ENCODE peak calls at places on chromosomes 6 and 20, in four cellular contexts. One of them, this sample, is unnamed.

GRCh38 chr20:35216541-35216940 is 9.9 kb upstream of the MMP24 start:
- DNase-seq in GM12878: no peak
- DNase-seq in WTC11: no peak
- DNase-seq in K562: no peak
- DNase-seq in this sample: no peak

GRCh38 chr6:17986656-17987575 is 519 bp downstream of the KIF13A start:
- DNase-seq in GM12878: no peak
- DNase-seq in WTC11: peak
- DNase-seq in K562: peak
- DNase-seq in this sample: peak

GRCh38 chr6:169093770-169094553 is 159.7 kb downstream of the THBS2 start:
- DNase-seq in GM12878: no peak
- DNase-seq in WTC11: no peak
- DNase-seq in K562: no peak
- DNase-seq in this sample: no peak

GRCh38 chr6:72035483-72035882 is 149.1 kb downstream of the RIMS1 start:
- DNase-seq in GM12878: no peak
- DNase-seq in WTC11: no peak
- DNase-seq in K562: no peak
- DNase-seq in this sample: no peak

GRCh38 chr20:37346526-37347346 is 796 bp downstream of the SRC start:
- DNase-seq in GM12878: no peak
- DNase-seq in WTC11: no peak
- DNase-seq in K562: no peak
- DNase-seq in this sample: no peak

GRCh38 chr6:14354919-14355572 is 237.5 kb downstream of the CD83 start:
- DNase-seq in GM12878: no peak
- DNase-seq in WTC11: no peak
- DNase-seq in K562: no peak
- DNase-seq in this sample: no peak

GRCh38 chr20:41149679-41150131 is 12.4 kb downstream of the PLCG1 start:
- DNase-seq in GM12878: no peak
- DNase-seq in WTC11: no peak
- DNase-seq in K562: peak
- DNase-seq in this sample: peak

GRCh38 chr6:158756126-158756525 is 63.0 kb downstream of the EZR start:
- DNase-seq in GM12878: no peak
- DNase-seq in WTC11: no peak
- DNase-seq in K562: no peak
- DNase-seq in this sample: no peak

GRCh38 chr6:14125346-14125745 is 7.8 kb downstream of the CD83 start:
- DNase-seq in GM12878: no peak
- DNase-seq in WTC11: no peak
- DNase-seq in K562: no peak
- DNase-seq in this sample: no peak

GRCh38 chr6:44662461-44663121 is 275.1 kb downstream of the CDC5L start:
- DNase-seq in GM12878: no peak
- DNase-seq in WTC11: peak
- DNase-seq in K562: no peak
- DNase-seq in this sample: peak

GRCh38 chr6:12386816-12387215 is 96.7 kb downstream of the EDN1 start:
- DNase-seq in GM12878: no peak
- DNase-seq in WTC11: no peak
- DNase-seq in K562: no peak
- DNase-seq in this sample: no peak

GRCh38 chr6:74991573-74992332 is 214.1 kb downstream of the COL12A1 start:
- DNase-seq in GM12878: no peak
- DNase-seq in WTC11: no peak
- DNase-seq in K562: no peak
- DNase-seq in this sample: no peak

GRCh38 chr6:17808609-17809008 is 101.9 kb upstream of the NUP153 start:
- DNase-seq in GM12878: no peak
- DNase-seq in WTC11: no peak
- DNase-seq in K562: no peak
- DNase-seq in this sample: no peak

GRCh38 chr6:52500268-52501129 is 76.4 kb downstream of the TRAM2 start:
- DNase-seq in GM12878: no peak
- DNase-seq in WTC11: no peak
- DNase-seq in K562: no peak
- DNase-seq in this sample: no peak

GRCh38 chr6:127102859-127103258 is 15.6 kb upstream of the RSPO3 start:
- DNase-seq in GM12878: no peak
- DNase-seq in WTC11: no peak
- DNase-seq in K562: no peak
- DNase-seq in this sample: no peak

GRCh38 chr6:136158971-136159370 is 91.1 kb downstream of the MTFR2 start:
- DNase-seq in GM12878: no peak
- DNase-seq in WTC11: no peak
- DNase-seq in K562: no peak
- DNase-seq in this sample: no peak

GRCh38 chr20:51553897-51554504 is 11.5 kb upstream of the NFATC2 start:
- DNase-seq in GM12878: no peak
- DNase-seq in WTC11: no peak
- DNase-seq in K562: no peak
- DNase-seq in this sample: no peak

GRCh38 chr6:36852481-36853147 is 13.4 kb upstream of the CPNE5 start:
- DNase-seq in GM12878: no peak
- DNase-seq in WTC11: no peak
- DNase-seq in K562: no peak
- DNase-seq in this sample: peak

GRCh38 chr6:73870907-73871306 is 174.9 kb downstream of the CD109 start:
- DNase-seq in GM12878: no peak
- DNase-seq in WTC11: no peak
- DNase-seq in K562: no peak
- DNase-seq in this sample: no peak

GRCh38 chr6:106512958-106513480 is 116.3 kb downstream of the RTN4IP1 start:
- DNase-seq in GM12878: no peak
- DNase-seq in WTC11: no peak
- DNase-seq in K562: no peak
- DNase-seq in this sample: no peak

GRCh38 chr20:59074456-59074855 is 31.9 kb upstream of the PRELID3B start:
- DNase-seq in GM12878: no peak
- DNase-seq in WTC11: no peak
- DNase-seq in K562: no peak
- DNase-seq in this sample: no peak

GRCh38 chr6:21022343-21023107 is 488.3 kb downstream of the CDKAL1 start:
- DNase-seq in GM12878: peak
- DNase-seq in WTC11: no peak
- DNase-seq in K562: peak
- DNase-seq in this sample: peak

GRCh38 chr6:161736341-161736740 is 462.5 kb upstream of the AGPAT4 start:
- DNase-seq in GM12878: no peak
- DNase-seq in WTC11: no peak
- DNase-seq in K562: no peak
- DNase-seq in this sample: no peak

GRCh38 chr6:157491571-157492232 is 110.7 kb downstream of the ZDHHC14 start:
- DNase-seq in GM12878: no peak
- DNase-seq in WTC11: no peak
- DNase-seq in K562: no peak
- DNase-seq in this sample: no peak

GRCh38 chr6:105900120-105900937 is 185.8 kb upstream of the PRDM1 start:
- DNase-seq in GM12878: no peak
- DNase-seq in WTC11: no peak
- DNase-seq in K562: peak
- DNase-seq in this sample: no peak

GRCh38 chr6:106309766-106310373 is 15.7 kb downstream of the ATG5 start:
- DNase-seq in GM12878: no peak
- DNase-seq in WTC11: no peak
- DNase-seq in K562: no peak
- DNase-seq in this sample: peak

GRCh38 chr6:113381957-113382356 is 475.2 kb upstream of the MARCKS start:
- DNase-seq in GM12878: peak
- DNase-seq in WTC11: no peak
- DNase-seq in K562: no peak
- DNase-seq in this sample: no peak

GRCh38 chr6:153103256-153103655 is 27.8 kb downstream of the RGS17 start:
- DNase-seq in GM12878: no peak
- DNase-seq in WTC11: no peak
- DNase-seq in K562: no peak
- DNase-seq in this sample: no peak

GRCh38 chr6:84093405-84094049 is 60.0 kb downstream of the MRAP2 start:
- DNase-seq in GM12878: no peak
- DNase-seq in WTC11: no peak
- DNase-seq in K562: no peak
- DNase-seq in this sample: no peak

GRCh38 chr20:36604952-36605308 is 649 bp upstream of the RAB5IF start:
- DNase-seq in GM12878: peak
- DNase-seq in WTC11: no peak
- DNase-seq in K562: peak
- DNase-seq in this sample: no peak

GRCh38 chr6:17865243-17865642 is 122.2 kb downstream of the KIF13A start:
- DNase-seq in GM12878: no peak
- DNase-seq in WTC11: no peak
- DNase-seq in K562: no peak
- DNase-seq in this sample: no peak

GRCh38 chr6:28648878-28649375 is 123.2 kb downstream of the GPX5 start:
- DNase-seq in GM12878: no peak
- DNase-seq in WTC11: no peak
- DNase-seq in K562: no peak
- DNase-seq in this sample: no peak

GRCh38 chr6:28655164-28655563 is 129.5 kb downstream of the GPX5 start:
- DNase-seq in GM12878: no peak
- DNase-seq in WTC11: no peak
- DNase-seq in K562: no peak
- DNase-seq in this sample: no peak

GRCh38 chr6:28653876-28654275 is 128.2 kb downstream of the GPX5 start:
- DNase-seq in GM12878: no peak
- DNase-seq in WTC11: no peak
- DNase-seq in K562: no peak
- DNase-seq in this sample: no peak

GRCh38 chr6:28648035-28648877 is 122.6 kb downstream of the GPX5 start:
- DNase-seq in GM12878: peak
- DNase-seq in WTC11: peak
- DNase-seq in K562: peak
- DNase-seq in this sample: peak

GRCh38 chr6:28651161-28651560 is 125.5 kb downstream of the GPX5 start:
- DNase-seq in GM12878: no peak
- DNase-seq in WTC11: no peak
- DNase-seq in K562: no peak
- DNase-seq in this sample: no peak
- TF ChIP-seq ETV6 in GM12878: no peak
- TF ChIP-seq ETV6 in WTC11: no peak
- TF ChIP-seq ETV6 in K562: no peak
- TF ChIP-seq ETV6 in this sample: no peak

GRCh38 chr20:1338801-1339200 is 9.9 kb upstream of the SDCBP2 start:
- DNase-seq in GM12878: no peak
- DNase-seq in WTC11: no peak
- DNase-seq in K562: no peak
- DNase-seq in this sample: no peak

GRCh38 chr20:1335961-1336698 is 7.2 kb upstream of the SDCBP2 start:
- DNase-seq in GM12878: no peak
- DNase-seq in WTC11: no peak
- DNase-seq in K562: no peak
- DNase-seq in this sample: no peak

GRCh38 chr20:1338096-1338495 is 9.2 kb upstream of the SDCBP2 start:
- DNase-seq in GM12878: no peak
- DNase-seq in WTC11: no peak
- DNase-seq in K562: no peak
- DNase-seq in this sample: no peak

GRCh38 chr20:1337441-1337840 is 8.5 kb upstream of the SDCBP2 start:
- DNase-seq in GM12878: no peak
- DNase-seq in WTC11: no peak
- DNase-seq in K562: no peak
- DNase-seq in this sample: no peak

DNA sequence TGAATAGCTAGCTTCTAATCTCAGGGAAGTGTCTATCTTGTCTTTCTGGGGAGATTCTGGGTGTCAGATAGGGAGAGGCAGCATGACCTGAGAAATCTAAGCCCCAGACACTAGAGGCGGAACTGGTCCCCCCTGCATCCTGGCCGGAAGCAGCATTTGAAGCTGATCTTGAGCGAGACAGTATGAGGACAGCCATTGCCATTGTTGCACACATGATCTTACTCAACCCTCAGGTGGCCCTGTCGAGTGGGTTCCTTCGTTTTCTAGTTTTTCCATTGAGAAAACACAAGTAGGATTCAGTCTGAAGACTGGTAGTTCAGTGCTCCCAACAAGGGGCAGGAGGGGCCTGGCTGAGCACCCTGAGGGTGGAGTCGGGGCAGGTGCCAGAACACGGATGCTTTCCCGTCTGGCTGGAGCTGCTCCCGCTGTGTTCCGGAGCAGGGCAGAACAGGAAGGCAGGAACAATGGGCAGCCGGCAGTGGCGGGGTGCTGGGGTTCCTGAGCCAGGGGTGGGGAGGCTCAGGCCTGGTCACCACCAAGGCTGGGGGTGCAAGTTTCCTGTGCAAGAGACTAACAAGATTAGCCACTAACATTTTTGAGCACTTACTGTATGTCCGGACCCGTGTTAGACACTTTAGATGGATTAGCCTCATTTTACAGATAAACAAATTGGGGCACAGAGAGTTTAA is 7.9 kb upstream of the SDCBP2 start:
- DNase-seq in GM12878: no peak
- DNase-seq in WTC11: no peak
- DNase-seq in K562: no peak
- DNase-seq in this sample: no peak
- TF ChIP-seq ETV6 in GM12878: no peak
- TF ChIP-seq ETV6 in WTC11: no peak
- TF ChIP-seq ETV6 in K562: no peak
- TF ChIP-seq ETV6 in this sample: no peak

GRCh38 chr6:22041797-22042489 is 254.9 kb downstream of the PRL start:
- DNase-seq in GM12878: no peak
- DNase-seq in WTC11: no peak
- DNase-seq in K562: no peak
- DNase-seq in this sample: no peak

GRCh38 chr6:22035690-22036089 is 261.1 kb downstream of the PRL start:
- DNase-seq in GM12878: no peak
- DNase-seq in WTC11: no peak
- DNase-seq in K562: no peak
- DNase-seq in this sample: no peak

GRCh38 chr6:22036699-22037098 is 260.1 kb downstream of the PRL start:
- DNase-seq in GM12878: no peak
- DNase-seq in WTC11: no peak
- DNase-seq in K562: no peak
- DNase-seq in this sample: no peak

GRCh38 chr6:22030730-22031619 is 265.9 kb downstream of the PRL start:
- DNase-seq in GM12878: no peak
- DNase-seq in WTC11: no peak
- DNase-seq in K562: no peak
- DNase-seq in this sample: no peak

DNA sequence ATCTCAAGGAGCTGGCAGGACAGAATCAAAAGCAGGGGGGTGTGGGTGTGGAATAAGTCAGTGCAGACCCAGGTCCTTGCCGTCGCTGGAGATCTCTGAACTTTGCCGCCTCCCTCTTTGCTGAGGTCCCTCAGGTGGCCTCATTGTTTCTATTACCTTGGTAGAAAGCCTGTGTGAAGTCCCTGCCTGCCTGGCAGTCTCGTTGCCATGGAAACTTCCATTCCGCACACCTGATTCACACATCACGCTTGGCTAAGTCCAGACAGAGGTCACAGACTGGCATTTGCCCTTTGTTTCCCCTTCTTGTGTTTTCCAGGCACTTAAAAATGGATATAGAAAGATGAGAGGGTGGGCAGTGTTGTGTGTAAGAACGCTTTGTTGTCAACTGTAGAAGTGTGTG is 260.6 kb downstream of the PRL start:
- DNase-seq in GM12878: peak
- DNase-seq in WTC11: peak
- DNase-seq in K562: peak
- DNase-seq in this sample: peak
- TF ChIP-seq ETV6 in GM12878: no peak
- TF ChIP-seq ETV6 in WTC11: no peak
- TF ChIP-seq ETV6 in K562: no peak
- TF ChIP-seq ETV6 in this sample: no peak

GRCh38 chr6:96015321-96015790 is 418 bp upstream of the FUT9 start:
- DNase-seq in GM12878: no peak
- DNase-seq in WTC11: no peak
- DNase-seq in K562: no peak
- DNase-seq in this sample: no peak
- TF ChIP-seq ETV6 in GM12878: no peak
- TF ChIP-seq ETV6 in WTC11: no peak
- TF ChIP-seq ETV6 in K562: no peak
- TF ChIP-seq ETV6 in this sample: no peak

This sample was measured in HepG2.